ENCODE peak calls at places on chromosomes 2 and 18, in seven cellular contexts. E is hepatocyte, C is fibroblast of lung, R is fibroblast of the aortic adventitia, J is mammary epithelial cell, Y is epithelial cell of proximal tubule, F is cardiac fibroblast. H is an unnamed sample.

GRCh38 chr2:157897106-157897971 is 21.2 kb upstream of the ACVR1 start:
- DNase-seq in C (no peak), R (no peak), J (no peak), Y (no peak), E (no peak), F (no peak), H (no peak)

GRCh38 chr2:138997849-138998517 is 217.8 kb upstream of the NXPH2 start:
- DNase-seq in Y (peak), E (no peak), R (peak), F (no peak), J (peak), C (peak), H (no peak)

GRCh38 chr2:80217446-80217845 is 87.1 kb downstream of the LRRTM1 start:
- DNase-seq in J (no peak), E (no peak), F (no peak), C (no peak), R (no peak), Y (no peak), H (no peak)

GRCh38 chr2:235603659-235604058 is 109.8 kb downstream of the AGAP1 start:
- DNase-seq in E (no peak), F (no peak), Y (no peak), R (no peak), C (no peak), J (no peak), H (no peak)

GRCh38 chr2:9071032-9071431 is 67.5 kb upstream of the MBOAT2 start:
- DNase-seq in C (peak), R (peak), E (peak), Y (peak), J (peak), F (peak), H (peak)

GRCh38 chr2:231614559-231615057 is 21.9 kb downstream of the TEX44 start:
- DNase-seq in J (no peak), F (no peak), R (no peak), Y (no peak), E (no peak), C (no peak), H (no peak)

GRCh38 chr2:29576231-29576630 is 345.2 kb downstream of the ALK start:
- DNase-seq in E (no peak), Y (no peak), R (no peak), J (no peak), C (no peak), F (no peak), H (no peak)

GRCh38 chr2:18455256-18455862 is 105.1 kb downstream of the RDH14 start:
- DNase-seq in Y (no peak), E (peak), J (peak), R (peak), F (peak), C (peak), H (peak)

GRCh38 chr2:70190086-70190412 is 770 bp downstream of the C2orf42 start:
- DNase-seq in C (no peak), Y (no peak), R (no peak), J (no peak), F (no peak), E (peak), H (peak)

GRCh38 chr2:238700122-238700457 is 147.8 kb upstream of the TWIST2 start:
- DNase-seq in J (no peak), F (peak), R (peak), E (peak), C (peak), Y (no peak), H (peak)

GRCh38 chr18:26911840-26912239 is 46.3 kb upstream of the AQP4 start:
- DNase-seq in C (no peak), F (no peak), J (no peak), R (no peak), E (no peak), Y (no peak), H (no peak)

GRCh38 chr2:208545398-208546042 is 138.9 kb downstream of the PTH2R start:
- DNase-seq in Y (no peak), E (peak), J (no peak), F (no peak), C (no peak), R (no peak), H (no peak)

GRCh38 chr18:44914028-44914427 is 233.3 kb downstream of the SETBP1 start:
- DNase-seq in R (no peak), Y (no peak), E (no peak), C (no peak), J (peak), F (no peak), H (no peak)

GRCh38 chr2:179470102-179470501 is 205.5 kb upstream of the SESTD1 start:
- DNase-seq in J (no peak), R (no peak), F (no peak), Y (no peak), E (no peak), C (no peak), H (no peak)

GRCh38 chr18:9869713-9870430 is 15.9 kb upstream of the TXNDC2 start:
- DNase-seq in J (peak), C (peak), Y (peak), E (peak), R (peak), F (peak), H (peak)

GRCh38 chr2:238851026-238851425 is 3.1 kb downstream of the TWIST2 start:
- DNase-seq in C (no peak), F (no peak), Y (no peak), R (no peak), E (no peak), J (no peak), H (no peak)

GRCh38 chr2:11683486-11683885 is 13.5 kb upstream of the NTSR2 start:
- DNase-seq in Y (no peak), R (no peak), C (no peak), F (no peak), J (no peak), E (no peak), H (no peak)

GRCh38 chr18:6106116-6106645 is 210.9 kb upstream of the TMEM200C start:
- DNase-seq in F (no peak), Y (no peak), J (no peak), C (no peak), R (peak), E (no peak), H (no peak)
- H3K4me3 ChIP-seq in F (no peak), Y (no peak), J (no peak), C (no peak), R (no peak), E (no peak), H (no peak)

GRCh38 chr2:188766086-188766856 is 207.9 kb upstream of the COL3A1 start:
- DNase-seq in R (peak), J (no peak), C (peak), Y (no peak), F (peak), E (no peak), H (no peak)

GRCh38 chr2:188770296-188770695 is 203.9 kb upstream of the COL3A1 start:
- DNase-seq in F (no peak), C (no peak), J (no peak), R (no peak), Y (no peak), E (no peak), H (no peak)

GRCh38 chr2:188765522-188765921 is 208.7 kb upstream of the COL3A1 start:
- DNase-seq in J (peak), E (peak), Y (no peak), R (peak), C (peak), F (peak), H (peak)
- TF ChIP-seq CTCF in J (peak), E (peak), Y (peak), R (peak), C (peak), F (peak), H (peak)

DNA sequence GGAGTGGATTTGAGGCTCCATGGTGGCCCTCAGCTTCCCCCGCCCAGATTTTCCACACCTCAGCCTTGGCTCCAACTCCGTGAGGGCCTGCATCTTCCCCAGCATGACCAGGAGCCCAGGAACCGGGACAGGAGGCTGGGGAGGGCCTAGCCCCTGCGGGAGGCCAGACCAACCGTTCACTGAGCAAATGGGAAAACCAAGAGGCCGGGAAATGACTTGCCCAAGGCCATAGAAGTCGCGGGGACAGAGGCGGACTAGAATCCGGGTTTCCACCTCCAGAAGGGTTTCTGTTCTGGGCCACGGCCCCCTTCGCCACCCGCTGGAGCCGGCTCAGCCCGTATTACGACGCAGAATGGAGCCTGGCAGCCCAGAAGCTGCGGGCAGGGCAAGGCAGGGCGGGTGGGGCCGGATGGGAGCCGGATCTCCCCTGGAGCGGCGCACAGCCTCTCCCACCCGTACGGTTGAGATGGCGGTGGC is 7.9 kb upstream of the CRYBA2 start:
- DNase-seq in Y (no peak), C (no peak), R (no peak), J (no peak), F (no peak), E (peak), H (no peak)
- H3K4me3 ChIP-seq in Y (no peak), C (no peak), R (no peak), J (no peak), F (no peak), E (peak), H (no peak)

GRCh38 chr18:53385889-53386288 is 838.6 kb downstream of the MBD2 start:
- DNase-seq in F (no peak), C (no peak), Y (no peak), J (no peak), R (no peak), E (no peak), H (no peak)

GRCh38 chr18:53375641-53376040 is 848.8 kb downstream of the MBD2 start:
- DNase-seq in Y (no peak), R (no peak), C (no peak), E (peak), F (no peak), J (no peak), H (no peak)

GRCh38 chr18:53382870-53383269 is 841.6 kb downstream of the MBD2 start:
- DNase-seq in E (no peak), R (no peak), Y (no peak), C (no peak), J (no peak), F (no peak), H (no peak)

GRCh38 chr18:53380063-53380639 is 844.3 kb downstream of the MBD2 start:
- DNase-seq in J (peak), C (peak), E (peak), R (no peak), F (peak), Y (no peak), H (peak)
- TF ChIP-seq CTCF in J (peak), C (no peak), E (peak), R (no peak), F (peak), Y (peak), H (peak)

GRCh38 chr2:58769494-58770239 is 528.5 kb upstream of the FANCL start:
- DNase-seq in R (no peak), J (no peak), E (no peak), C (no peak), F (no peak), Y (no peak), H (no peak)

GRCh38 chr2:58762176-58762781 is 521.2 kb upstream of the FANCL start:
- DNase-seq in R (peak), C (peak), F (peak), Y (no peak), J (peak), E (peak), H (peak)

GRCh38 chr2:58767833-58768726 is 527.0 kb upstream of the FANCL start:
- DNase-seq in Y (no peak), R (no peak), E (no peak), C (no peak), F (no peak), J (no peak), H (no peak)

GRCh38 chr2:58764321-58765099 is 523.4 kb upstream of the FANCL start:
- DNase-seq in E (no peak), C (no peak), R (no peak), Y (no peak), J (no peak), F (no peak), H (no peak)
- H3K4me3 ChIP-seq in E (no peak), C (no peak), R (no peak), Y (no peak), J (no peak), F (no peak), H (no peak)

DNA sequence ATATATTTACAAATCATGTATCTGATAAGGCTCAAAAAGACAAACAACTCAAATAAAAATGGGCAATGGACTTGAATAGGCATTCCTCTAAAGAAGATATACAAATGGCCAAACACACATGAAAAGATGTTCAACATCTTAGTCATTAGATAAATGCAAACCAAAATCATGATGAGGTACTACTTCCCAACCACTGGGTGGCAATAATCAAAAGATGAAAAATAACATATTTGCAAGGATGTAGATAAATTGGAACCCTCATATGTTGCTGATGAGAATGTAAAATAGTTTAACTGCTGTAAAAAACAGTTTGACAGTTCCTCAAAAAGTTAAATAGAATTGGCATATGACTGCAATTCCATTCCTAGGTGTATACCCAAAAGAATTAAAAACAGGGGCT is 132.3 kb downstream of the TTC32 start:
- DNase-seq in E (no peak), J (no peak), Y (no peak), F (peak), R (peak), C (no peak), H (no peak)
- TF ChIP-seq CTCF in E (no peak), J (peak), Y (peak), F (peak), R (peak), C (peak), H (peak)

GRCh38 chr2:39666489-39667141 is 898 bp downstream of the TMEM178A start:
- DNase-seq in E (no peak), Y (no peak), J (no peak), F (peak), C (peak), R (no peak), H (no peak)
- H3K4me3 ChIP-seq in E (peak), Y (peak), J (peak), F (peak), C (peak), R (peak), H (peak)

GRCh38 chr2:197037863-197038398 is 111.4 kb upstream of the PGAP1 start:
- DNase-seq in F (peak), C (no peak), R (no peak), J (peak), Y (no peak), E (no peak), H (peak)
- TF ChIP-seq CTCF in F (peak), C (no peak), R (no peak), J (no peak), Y (no peak), E (no peak), H (no peak)

GRCh38 chr2:217685255-217685605 is 317.6 kb downstream of the TNS1 start:
- DNase-seq in C (peak), E (peak), F (peak), Y (peak), J (peak), R (peak), H (peak)
- H3K4me3 ChIP-seq in C (no peak), E (no peak), F (no peak), Y (no peak), J (no peak), R (no peak), H (no peak)

GRCh38 chr2:107932483-107932882 is 53.8 kb upstream of the SLC5A7 start:
- DNase-seq in C (peak), R (peak), Y (no peak), F (peak), J (peak), E (peak), H (peak)

GRCh38 chr2:107936427-107937359 is 49.6 kb upstream of the SLC5A7 start:
- DNase-seq in F (peak), J (no peak), E (peak), C (no peak), R (no peak), Y (no peak), H (peak)

GRCh38 chr2:107927034-107927534 is 59.2 kb upstream of the SLC5A7 start:
- DNase-seq in Y (no peak), C (no peak), F (no peak), J (no peak), R (no peak), E (no peak), H (no peak)

GRCh38 chr2:107932986-107933385 is 53.3 kb upstream of the SLC5A7 start:
- DNase-seq in J (no peak), F (peak), C (no peak), E (peak), R (peak), Y (no peak), H (peak)
- TF ChIP-seq CTCF in J (peak), F (peak), C (peak), E (peak), R (peak), Y (peak), H (peak)